ENCODE peak calls at places on chromosomes 5 and 9, in nine cellular contexts. G is brain microvascular endothelial cell, A is astrocyte of the spinal cord, I is AG09309, X is A549, L is fibroblast of pulmonary artery, D is endothelial cell, V is mesothelial cell of epicardium, O is WTC11. F is an unnamed sample.

GRCh38 chr5:56412601-56413379 is 179.7 kb upstream of the ANKRD55 start:
- DNase-seq in A (no peak), V (no peak), I (no peak), O (no peak), X (no peak), G (no peak), D (no peak), L (no peak), F (no peak)

GRCh38 chr5:82597437-82597836 is 319.3 kb upstream of the RPS23 start:
- DNase-seq in I (no peak), L (no peak), O (peak), V (no peak), D (no peak), A (no peak), X (peak), G (no peak), F (no peak)

GRCh38 chr5:171418982-171419662 is at the start of gene FGF18:
- DNase-seq in D (peak), I (no peak), G (peak), O (peak), L (peak), V (peak), X (peak), A (peak), F (no peak)

GRCh38 chr9:112569186-112569585 is 82.6 kb downstream of the KIAA1958 start:
- DNase-seq in O (no peak), X (no peak), I (peak), G (peak), D (no peak), V (no peak), L (peak), A (peak), F (no peak)

GRCh38 chr5:122981846-122982245 is 54.7 kb downstream of the PPIC start:
- DNase-seq in I (no peak), L (peak), A (no peak), D (no peak), X (no peak), G (no peak), O (no peak), V (no peak), F (no peak)

GRCh38 chr9:112884086-112884485 is 6.6 kb downstream of the SLC46A2 start:
- DNase-seq in G (peak), D (peak), V (no peak), L (peak), X (no peak), A (peak), I (no peak), O (no peak), F (no peak)

GRCh38 chr9:19397845-19398244 is 11.0 kb upstream of the ACER2 start:
- DNase-seq in G (no peak), A (no peak), I (no peak), V (no peak), D (no peak), L (no peak), O (no peak), X (no peak), F (no peak)

GRCh38 chr9:20506631-20507030 is 115.7 kb downstream of the MLLT3 start:
- DNase-seq in X (no peak), I (no peak), O (no peak), G (no peak), V (no peak), D (no peak), L (no peak), A (no peak), F (no peak)

GRCh38 chr9:105332471-105332870 is 88.0 kb downstream of the SLC44A1 start:
- DNase-seq in G (peak), A (no peak), I (no peak), V (no peak), X (no peak), O (no peak), L (peak), D (no peak), F (no peak)

GRCh38 chr9:35688558-35689350 is 971 bp downstream of the TPM2 start:
- DNase-seq in X (peak), O (no peak), G (peak), V (no peak), I (no peak), A (peak), L (peak), D (no peak), F (no peak)

GRCh38 chr5:81121273-81121672 is 111.8 kb upstream of the CKMT2 start:
- DNase-seq in O (no peak), A (no peak), L (no peak), G (no peak), X (no peak), V (no peak), D (no peak), I (no peak), F (no peak)

GRCh38 chr9:69325409-69326212 is 596 bp downstream of the ENTREP1 start:
- DNase-seq in G (no peak), L (no peak), I (no peak), A (no peak), O (peak), D (peak), X (no peak), V (no peak), F (no peak)

GRCh38 chr9:133715295-133715865 is 22.8 kb downstream of the SARDH start:
- DNase-seq in D (no peak), A (peak), G (peak), O (no peak), I (no peak), X (no peak), L (peak), V (no peak), F (no peak)

GRCh38 chr5:37615184-37615583 is 224.7 kb downstream of the GDNF start:
- DNase-seq in I (peak), O (no peak), X (no peak), D (no peak), G (peak), L (peak), A (peak), V (no peak), F (no peak)

GRCh38 chr5:178576591-178577351 is 13.4 kb downstream of the COL23A1 start:
- DNase-seq in I (no peak), X (no peak), V (peak), A (no peak), D (peak), G (no peak), O (peak), L (no peak), F (no peak)

GRCh38 chr9:16653491-16654407 is 216.7 kb downstream of the BNC2 start:
- DNase-seq in I (no peak), D (no peak), O (no peak), X (no peak), L (peak), G (no peak), A (no peak), V (no peak), F (no peak)

GRCh38 chr5:42570946-42571625 is 147.8 kb downstream of the GHR start:
- DNase-seq in L (peak), X (no peak), O (no peak), G (no peak), V (no peak), A (peak), D (no peak), I (no peak), F (no peak)

GRCh38 chr5:139655727-139656271 is 7.7 kb downstream of the CXXC5 start:
- DNase-seq in L (no peak), I (no peak), G (no peak), D (peak), X (peak), O (no peak), V (no peak), A (peak), F (no peak)

GRCh38 chr5:54986269-54986654 is 869 bp upstream of the ESM1 start:
- DNase-seq in L (no peak), X (no peak), G (no peak), I (no peak), V (no peak), A (no peak), O (no peak), D (no peak), F (no peak)

GRCh38 chr9:4228606-4229005 is 71.3 kb downstream of the GLIS3 start:
- DNase-seq in I (no peak), D (no peak), A (peak), G (peak), X (peak), L (peak), O (no peak), V (no peak), F (no peak)

GRCh38 chr5:81401266-81401665 is 7.3 kb upstream of the ACOT12 start:
- DNase-seq in A (no peak), I (no peak), X (no peak), G (no peak), L (no peak), V (no peak), D (no peak), O (no peak), F (no peak)

GRCh38 chr5:18553269-18553668 is 919.0 kb downstream of the TAF11L14 start:
- DNase-seq in I (no peak), A (peak), V (no peak), L (peak), X (peak), O (no peak), D (no peak), G (no peak), F (no peak)

GRCh38 chr9:109342878-109343277 is 22.0 kb upstream of the EPB41L4B start:
- DNase-seq in D (no peak), I (no peak), V (no peak), X (no peak), A (no peak), L (no peak), O (no peak), G (no peak), F (no peak)

GRCh38 chr5:133041157-133041784 is 10.5 kb upstream of the HSPA4 start:
- DNase-seq in L (no peak), D (no peak), G (no peak), X (no peak), O (no peak), I (no peak), V (no peak), A (no peak), F (no peak)

GRCh38 chr9:105385372-105385985 is 62.4 kb upstream of the FSD1L start:
- DNase-seq in L (peak), D (no peak), A (peak), V (no peak), O (no peak), I (no peak), X (no peak), G (no peak), F (no peak)

GRCh38 chr9:90729351-90729750 is 72.3 kb upstream of the SYK start:
- DNase-seq in D (no peak), I (no peak), G (no peak), O (no peak), V (no peak), A (no peak), X (no peak), L (no peak), F (no peak)

GRCh38 chr5:132475939-132476852 is 14.4 kb downstream of the IRF1 start:
- DNase-seq in D (no peak), G (no peak), X (no peak), O (no peak), A (no peak), I (no peak), L (no peak), V (no peak), F (no peak)

GRCh38 chr9:122029898-122030297 is 63.2 kb downstream of the TTLL11 start:
- DNase-seq in G (no peak), I (no peak), D (no peak), V (no peak), O (no peak), L (no peak), A (no peak), X (peak), F (no peak)

GRCh38 chr9:107830479-107830878 is 340.9 kb upstream of the KLF4 start:
- DNase-seq in A (no peak), I (no peak), G (no peak), O (no peak), D (no peak), L (no peak), V (no peak), X (no peak), F (no peak)

GRCh38 chr5:99104538-99105132 is 175.8 kb upstream of the CHD1 start:
- DNase-seq in G (no peak), L (peak), A (peak), I (no peak), O (no peak), V (no peak), X (peak), D (no peak), F (no peak)

GRCh38 chr5:113000466-113000865 is 23.9 kb downstream of the DCP2 start:
- DNase-seq in A (peak), D (no peak), I (no peak), V (no peak), G (no peak), O (no peak), L (no peak), X (no peak), F (no peak)

GRCh38 chr9:107309271-107309670 is 26.2 kb downstream of the RAD23B start:
- DNase-seq in X (no peak), A (peak), I (no peak), O (no peak), G (no peak), L (no peak), D (no peak), V (no peak), F (no peak)

GRCh38 chr9:89734561-89734960 is 129.7 kb downstream of the GADD45G start:
- DNase-seq in I (no peak), A (no peak), O (no peak), L (no peak), G (no peak), V (no peak), D (no peak), X (no peak), F (no peak)

GRCh38 chr9:137411670-137412380 is 11.1 kb downstream of the EXD3 start:
- DNase-seq in I (peak), L (peak), X (peak), D (no peak), A (peak), V (no peak), G (peak), O (no peak), F (no peak)

GRCh38 chr5:133316346-133317343 is 264.8 kb downstream of the HSPA4 start:
- DNase-seq in D (peak), G (no peak), A (no peak), X (peak), L (no peak), I (no peak), O (peak), V (no peak), F (no peak)

GRCh38 chr5:181260720-181261319 is at the start of gene TRIM52:
- DNase-seq in O (peak), L (peak), X (peak), A (peak), D (peak), I (peak), G (peak), V (peak), F (no peak)

GRCh38 chr5:150615141-150615699 is 25.2 kb upstream of the SYNPO start:
- DNase-seq in A (peak), V (no peak), X (no peak), I (no peak), G (peak), O (no peak), L (peak), D (no peak), F (peak)

GRCh38 chr5:150612405-150612804 is 28.1 kb upstream of the SYNPO start:
- DNase-seq in L (no peak), V (no peak), I (no peak), A (no peak), G (no peak), O (no peak), X (no peak), D (no peak), F (no peak)

GRCh38 chr5:150614651-150615040 is 25.8 kb upstream of the SYNPO start:
- DNase-seq in G (no peak), X (no peak), D (no peak), O (no peak), I (no peak), V (no peak), L (no peak), A (no peak), F (no peak)

GRCh38 chr5:150612905-150613670 is 27.4 kb upstream of the SYNPO start:
- DNase-seq in I (no peak), X (no peak), D (no peak), G (no peak), L (no peak), O (no peak), V (no peak), A (no peak), F (no peak)

GRCh38 chr5:150613991-150614650 is 26.3 kb upstream of the SYNPO start:
- DNase-seq in X (no peak), G (no peak), O (peak), V (no peak), I (no peak), A (no peak), L (no peak), D (no peak), F (no peak)
- TF ChIP-seq CTCF in X (no peak), G (peak), O (peak), V (no peak), I (no peak), A (peak), L (peak), D (peak), F (no peak)

DNA sequence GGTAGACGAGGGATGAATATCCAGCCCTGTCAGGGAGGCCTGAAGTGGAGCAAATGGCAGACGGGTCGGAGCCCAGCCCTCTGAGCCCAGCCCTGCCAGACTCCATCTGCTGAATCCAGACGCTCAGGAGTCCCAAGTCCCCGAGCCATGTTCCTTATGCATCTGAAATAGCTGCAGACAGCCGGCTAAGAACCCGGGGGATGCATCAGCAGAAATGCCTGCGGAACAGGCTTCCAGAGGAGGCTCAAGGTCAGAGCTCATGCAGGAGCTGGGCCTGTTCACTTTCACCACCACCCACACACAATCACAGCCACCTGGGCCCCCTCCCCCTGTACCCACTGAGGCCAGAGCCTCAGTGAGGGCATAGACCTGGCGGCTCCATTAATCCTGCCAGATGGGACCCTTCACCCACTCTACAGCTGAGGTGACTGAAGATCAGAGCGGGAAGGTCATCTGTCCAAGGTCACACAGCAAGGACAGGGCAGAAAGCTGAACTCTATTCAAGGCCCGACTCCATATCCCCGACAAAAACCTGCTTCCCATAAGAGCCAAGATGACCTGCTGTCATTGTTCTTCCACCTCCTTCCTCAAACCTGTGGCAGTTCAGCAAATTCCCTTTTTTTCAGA is 24.4 kb upstream of the AKNA start:
- DNase-seq in V (no peak), I (no peak), L (no peak), D (no peak), X (no peak), O (no peak), G (no peak), A (no peak), F (no peak)
- TF ChIP-seq CTCF in V (no peak), I (no peak), L (no peak), D (no peak), X (no peak), O (no peak), G (no peak), A (no peak), F (no peak)

DNA sequence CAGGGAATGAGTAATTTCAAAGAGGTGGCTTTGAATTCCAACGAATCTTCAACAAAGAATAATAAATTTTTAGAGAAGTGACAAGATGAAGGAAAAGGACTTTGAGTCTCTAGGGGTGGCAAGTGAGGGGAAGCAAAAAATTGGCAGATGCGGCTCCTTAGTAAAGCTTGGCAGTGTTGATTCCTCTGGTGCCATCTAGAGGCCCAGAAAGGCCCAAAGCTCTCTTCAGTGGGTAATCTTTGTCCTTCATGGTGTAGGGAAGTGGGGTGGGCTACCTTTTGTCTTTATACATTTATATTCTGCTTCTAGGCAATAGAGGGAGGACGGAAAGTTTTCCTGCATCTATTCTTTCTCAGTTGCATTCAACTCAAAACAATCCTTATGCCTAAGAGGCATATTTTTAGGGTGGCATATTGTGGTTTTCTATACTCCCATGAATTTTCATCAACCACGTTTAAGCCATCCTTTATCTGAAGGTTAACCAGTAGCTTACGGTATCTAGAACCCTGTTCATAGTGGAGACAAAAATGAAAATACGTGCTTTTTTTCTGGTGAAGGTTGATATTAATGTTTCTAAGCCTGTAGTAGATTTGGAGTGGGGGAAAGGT is 17.5 kb upstream of the ROPN1L start:
- DNase-seq in V (no peak), L (peak), A (peak), I (no peak), G (peak), X (peak), O (peak), D (peak), F (no peak)
- TF ChIP-seq CTCF in V (no peak), L (peak), A (peak), I (peak), G (peak), X (peak), O (no peak), D (no peak), F (peak)

GRCh38 chr5:136210259-136210658 is 17.3 kb upstream of the SMIM32 start:
- DNase-seq in L (peak), X (no peak), V (no peak), O (no peak), A (no peak), D (no peak), I (no peak), G (no peak), F (no peak)

GRCh38 chr5:136205061-136205702 is 12.2 kb upstream of the SMIM32 start:
- DNase-seq in D (no peak), I (no peak), L (no peak), V (no peak), O (no peak), G (no peak), A (no peak), X (no peak), F (no peak)

GRCh38 chr5:136208946-136209345 is 16.0 kb upstream of the SMIM32 start:
- DNase-seq in G (no peak), D (no peak), L (no peak), X (no peak), A (no peak), O (no peak), V (no peak), I (no peak), F (no peak)

GRCh38 chr5:136209346-136209910 is 16.5 kb upstream of the SMIM32 start:
- DNase-seq in G (no peak), A (no peak), L (no peak), X (no peak), O (no peak), D (no peak), V (no peak), I (no peak), F (no peak)

GRCh38 chr5:136207631-136208030 is 14.7 kb upstream of the SMIM32 start:
- DNase-seq in G (no peak), O (no peak), I (no peak), V (no peak), A (no peak), X (no peak), L (no peak), D (no peak), F (no peak)
- TF ChIP-seq CTCF in G (no peak), O (no peak), I (no peak), V (no peak), A (no peak), X (no peak), L (no peak), D (no peak), F (no peak)

DNA sequence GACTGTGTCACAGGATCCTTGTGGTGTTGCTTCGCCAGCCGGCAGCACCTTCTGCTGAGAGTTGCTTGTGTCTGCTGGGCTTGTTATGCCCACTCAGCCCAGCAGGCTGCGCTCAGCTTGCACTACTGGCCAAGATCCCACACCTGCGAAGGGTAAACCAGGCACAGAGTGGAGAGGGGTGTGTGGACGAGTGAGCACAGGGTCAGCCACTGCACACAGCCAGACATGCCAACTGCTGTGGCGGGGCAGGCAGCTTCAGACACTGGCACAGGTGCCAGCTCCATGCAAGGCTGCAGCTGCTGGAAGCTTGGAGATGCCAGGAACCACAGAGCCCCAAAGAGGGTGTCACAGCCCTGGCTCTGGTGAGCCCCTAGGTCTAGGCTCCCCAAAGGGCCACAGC is 273.6 kb downstream of the CETN3 start:
- DNase-seq in V (no peak), G (no peak), L (no peak), O (peak), D (peak), I (no peak), X (peak), A (no peak), F (no peak)
- TF ChIP-seq CTCF in V (no peak), G (peak), L (peak), O (peak), D (peak), I (no peak), X (no peak), A (no peak), F (peak)

GRCh38 chr9:92141144-92142129 is 26.2 kb upstream of the SPTLC1 start:
- DNase-seq in O (peak), V (no peak), A (peak), D (peak), G (no peak), I (no peak), X (no peak), L (peak), F (no peak)
- TF ChIP-seq CTCF in O (no peak), V (no peak), A (no peak), D (peak), G (no peak), I (no peak), X (no peak), L (no peak), F (no peak)

GRCh38 chr5:179858586-179859427 is at the start of gene MRNIP:
- DNase-seq in D (peak), V (peak), X (peak), O (peak), L (peak), A (peak), G (peak), I (peak), F (peak)
- TF ChIP-seq CTCF in D (no peak), V (no peak), X (no peak), O (no peak), L (no peak), A (peak), G (peak), I (no peak), F (no peak)